ENCODE peak calls at places on chromosomes 4 and X, in five cellular contexts. Q, B, O, H and A are unnamed samples.

GRCh38 chr4:14110407-14110806 is 482.9 kb upstream of the BOD1L1 start:
- DNase-seq in Q (peak), B (no peak), O (peak), H (no peak), A (peak)

GRCh38 chr4:37392540-37393255 is 148.2 kb downstream of the NWD2 start:
- DNase-seq in Q (peak), B (no peak), O (no peak), H (peak), A (peak)

GRCh38 chr4:111854494-111855087 is 290.7 kb upstream of the FAM241A start:
- DNase-seq in Q (peak), B (peak), O (peak), H (peak), A (peak)

GRCh38 chr4:3059090-3059428 is 15.3 kb downstream of the HTT-AS start:
- DNase-seq in Q (no peak), B (no peak), O (no peak), H (no peak), A (no peak)

GRCh38 chrX:34563809-34564208 is 93.3 kb downstream of the TMEM47 start:
- DNase-seq in Q (no peak), B (no peak), O (no peak), H (no peak), A (no peak)

GRCh38 chrX:100768679-100769338 is 36.9 kb upstream of the SYTL4 start:
- DNase-seq in Q (peak), B (peak), O (peak), H (peak), A (peak)

GRCh38 chr4:82452026-82452425 is 21.6 kb downstream of the ENOPH1 start:
- DNase-seq in Q (no peak), B (no peak), O (no peak), H (no peak), A (no peak)

GRCh38 chr4:2791518-2792395 is 1.1 kb upstream of the SH3BP2 start:
- DNase-seq in Q (no peak), B (no peak), O (no peak), H (peak), A (no peak)

GRCh38 chr4:163071308-163071707 is 95.4 kb downstream of the NAF1 start:
- DNase-seq in Q (no peak), B (no peak), O (no peak), H (no peak), A (peak)

GRCh38 chrX:152601848-152602616 is 35.7 kb upstream of the GABRQ start:
- DNase-seq in Q (peak), B (no peak), O (peak), H (no peak), A (no peak)

GRCh38 chr4:6592804-6593563 is 18.0 kb downstream of the MAN2B2 start:
- DNase-seq in Q (no peak), B (no peak), O (no peak), H (no peak), A (no peak)

GRCh38 chr4:87930629-87931028 is 44.9 kb upstream of the SPP1 start:
- DNase-seq in Q (no peak), B (no peak), O (no peak), H (no peak), A (no peak)

GRCh38 chr4:183333983-183334382 is 11.8 kb upstream of the CLDN24 start:
- DNase-seq in Q (no peak), B (no peak), O (no peak), H (no peak), A (no peak)

GRCh38 chr4:102586644-102587021 is 85.5 kb downstream of the NFKB1 start:
- DNase-seq in Q (no peak), B (no peak), O (no peak), H (no peak), A (no peak)

GRCh38 chr4:115356176-115356575 is 242.8 kb upstream of the NDST4 start:
- DNase-seq in Q (no peak), B (peak), O (no peak), H (no peak), A (no peak)

GRCh38 chr4:37675587-37676290 is 10.4 kb downstream of the RELL1 start:
- DNase-seq in Q (no peak), B (no peak), O (no peak), H (peak), A (no peak)

GRCh38 chr4:183171484-183172267 is 72.6 kb downstream of the WWC2 start:
- DNase-seq in Q (no peak), B (no peak), O (no peak), H (no peak), A (no peak)

GRCh38 chr4:125314676-125315570 is at the start of gene FAT4:
- DNase-seq in Q (peak), B (peak), O (peak), H (peak), A (peak)

GRCh38 chr4:125313989-125314602 is 659 bp upstream of the FAT4 start:
- DNase-seq in Q (no peak), B (no peak), O (no peak), H (no peak), A (no peak)

GRCh38 chr4:125316781-125317525 is 2.2 kb downstream of the FAT4 start:
- DNase-seq in Q (peak), B (no peak), O (peak), H (no peak), A (peak)

GRCh38 chr4:125316391-125316780 is 1.6 kb downstream of the FAT4 start:
- DNase-seq in Q (no peak), B (no peak), O (no peak), H (peak), A (peak)

DNA sequence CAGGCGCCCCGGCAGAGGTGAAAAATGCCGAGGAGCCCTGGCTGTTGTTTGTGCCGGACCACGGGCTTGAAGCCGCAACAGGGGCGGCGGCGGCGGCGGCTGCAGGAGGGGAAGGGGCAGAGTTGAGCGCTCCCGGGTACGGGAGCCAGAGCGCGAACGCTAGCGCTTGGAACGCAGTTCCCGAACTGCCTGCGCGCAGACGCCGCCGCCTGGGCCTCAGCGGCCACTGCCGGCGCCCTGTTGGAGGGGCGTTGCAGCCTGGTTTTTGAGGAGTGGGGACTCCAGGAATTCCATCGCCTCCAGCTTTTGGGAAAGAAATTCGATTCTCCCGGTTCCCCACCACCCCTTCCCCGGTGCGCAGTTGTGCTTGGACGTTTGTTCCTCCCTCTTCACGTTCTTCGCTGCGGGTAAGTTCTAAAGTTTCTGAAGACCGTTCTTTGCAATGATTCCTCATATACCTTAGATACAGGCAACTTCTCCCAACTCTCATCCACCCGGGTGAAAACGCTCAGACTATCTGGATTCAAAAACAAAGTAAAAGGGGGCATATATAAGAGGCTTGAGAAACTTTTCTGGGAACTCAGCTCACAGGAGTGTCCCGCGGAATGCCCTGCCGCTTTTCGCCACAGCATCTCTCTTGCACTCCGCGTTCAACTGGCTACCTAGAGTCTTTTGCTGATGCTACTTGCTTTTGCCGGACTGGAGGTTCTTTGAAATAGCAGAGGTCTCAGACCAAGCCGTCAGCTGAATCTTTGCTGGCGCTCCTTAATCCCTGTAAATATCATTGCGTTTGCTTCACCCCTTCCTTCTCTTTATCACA is 1.0 kb downstream of the FAT4 start:
- DNase-seq in Q (peak), B (no peak), O (peak), H (peak), A (peak)
- TF ChIP-seq CTCF in Q (peak), B (peak), O (no peak), H (no peak), A (peak)

GRCh38 chr4:86894465-86894864 is 2.2 kb upstream of the C4orf36 start:
- DNase-seq in Q (no peak), B (no peak), O (peak), H (no peak), A (no peak)

GRCh38 chr4:86892639-86892965 is 380 bp upstream of the C4orf36 start:
- DNase-seq in Q (no peak), B (no peak), O (no peak), H (no peak), A (no peak)

GRCh38 chr4:86895692-86896488 is 3.7 kb upstream of the C4orf36 start:
- DNase-seq in Q (peak), B (peak), O (peak), H (peak), A (peak)

GRCh38 chr4:86893136-86893535 is 914 bp upstream of the C4orf36 start:
- DNase-seq in Q (no peak), B (no peak), O (no peak), H (no peak), A (no peak)

DNA sequence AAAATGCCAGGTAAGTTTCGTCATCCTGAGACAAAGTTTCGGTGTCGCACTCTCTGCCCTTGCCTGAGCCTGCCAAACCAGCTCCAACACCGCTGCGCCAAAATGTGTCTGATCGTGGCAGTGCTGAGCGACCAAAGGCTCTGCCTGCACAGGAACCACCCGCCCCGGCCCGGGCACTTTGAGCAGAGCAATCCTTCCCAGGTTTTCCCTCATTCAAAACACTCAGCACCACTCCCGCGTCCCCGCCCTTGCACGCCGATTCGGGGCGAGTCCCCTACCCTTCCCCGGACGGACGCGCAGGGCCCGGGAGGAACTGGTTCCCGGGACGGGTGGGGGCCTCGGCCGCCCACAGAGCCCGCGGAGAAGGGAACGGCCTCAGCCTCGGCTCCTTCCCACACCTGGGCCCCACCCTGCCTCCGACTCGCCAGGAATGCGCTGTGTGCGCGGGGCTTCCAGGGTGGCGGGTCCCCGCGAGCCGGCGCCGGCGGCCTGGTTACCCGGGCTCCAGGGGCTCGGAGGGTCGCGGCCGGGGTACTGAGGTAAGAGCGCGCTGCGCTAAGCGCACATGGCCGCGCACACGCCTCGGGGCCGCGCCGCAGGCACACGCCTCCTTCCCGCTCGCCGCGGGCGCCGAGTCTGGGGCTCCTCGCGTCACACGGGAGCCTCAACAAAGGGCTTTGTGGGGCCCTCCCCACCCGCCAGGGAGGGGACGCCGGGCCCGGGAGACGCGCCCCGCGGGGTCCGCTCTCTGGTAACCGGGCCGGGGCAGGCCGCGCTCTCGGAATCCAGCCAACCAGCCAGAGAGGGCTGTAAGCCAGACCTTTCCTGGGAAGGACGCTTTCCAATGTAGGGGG is at the start of gene C4orf36:
- DNase-seq in Q (peak), B (no peak), O (peak), H (peak), A (no peak)
- TF ChIP-seq CTCF in Q (no peak), B (no peak), O (no peak), H (no peak), A (no peak)

DNA sequence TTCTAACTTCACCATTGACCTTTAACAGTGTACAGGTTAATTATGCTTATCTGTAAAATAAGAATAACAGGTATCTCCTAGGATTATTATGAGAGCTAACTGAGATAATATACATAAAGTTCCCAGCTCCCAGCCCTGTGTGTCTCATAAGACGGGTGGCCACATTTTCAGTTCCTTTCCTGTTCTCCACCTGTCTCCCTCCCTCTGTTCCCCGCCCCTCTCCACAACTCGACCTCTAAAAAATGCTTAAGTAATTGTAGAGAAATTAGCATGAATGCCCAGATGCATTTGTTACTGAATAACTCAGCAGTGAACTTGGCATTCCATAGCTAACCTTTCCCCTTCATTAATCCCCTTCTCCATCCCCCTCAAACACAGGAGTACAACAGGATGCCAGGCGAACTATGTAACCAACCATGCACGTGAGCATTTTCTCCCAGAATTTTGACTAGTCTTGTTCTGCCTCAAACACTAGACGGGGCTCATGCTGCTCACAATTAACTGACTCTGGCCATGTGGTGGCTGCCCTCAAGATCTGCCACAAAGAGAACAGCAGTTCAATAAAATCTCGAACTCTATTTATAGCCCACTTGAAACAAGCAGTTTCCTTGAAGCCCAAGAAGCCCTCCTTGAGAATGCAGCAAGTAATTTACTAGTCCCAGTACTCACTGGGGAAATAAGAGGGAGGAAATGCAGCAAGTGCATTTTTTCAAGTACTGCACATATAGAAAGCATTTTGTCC is 351.2 kb downstream of the ARHGAP24 start:
- DNase-seq in Q (peak), B (peak), O (peak), H (peak), A (peak)
- TF ChIP-seq CTCF in Q (peak), B (peak), O (no peak), H (peak), A (peak)

GRCh38 chr4:75287738-75288517 is 226.3 kb downstream of the RCHY1 start:
- DNase-seq in Q (no peak), B (no peak), O (no peak), H (no peak), A (no peak)

GRCh38 chr4:75285837-75286236 is 228.4 kb downstream of the RCHY1 start:
- DNase-seq in Q (no peak), B (no peak), O (no peak), H (no peak), A (no peak)

GRCh38 chr4:75289843-75290616 is 224.2 kb downstream of the RCHY1 start:
- DNase-seq in Q (no peak), B (no peak), O (no peak), H (peak), A (no peak)
- TF ChIP-seq CTCF in Q (peak), B (no peak), O (no peak), H (no peak), A (no peak)

GRCh38 chr4:69782651-69783310 is 22.4 kb upstream of the SULT1B1 start:
- DNase-seq in Q (no peak), B (no peak), O (no peak), H (no peak), A (no peak)
- TF ChIP-seq CTCF in Q (no peak), B (no peak), O (no peak), H (no peak), A (no peak)

GRCh38 chr4:85747871-85748491 is 273.0 kb downstream of the ARHGAP24 start:
- DNase-seq in Q (peak), B (peak), O (peak), H (peak), A (peak)

GRCh38 chr4:85741421-85741820 is 266.5 kb downstream of the ARHGAP24 start:
- DNase-seq in Q (no peak), B (no peak), O (no peak), H (no peak), A (no peak)

GRCh38 chr4:85745939-85746338 is 271.0 kb downstream of the ARHGAP24 start:
- DNase-seq in Q (no peak), B (no peak), O (no peak), H (no peak), A (no peak)

GRCh38 chr4:85741921-85742591 is 267.1 kb downstream of the ARHGAP24 start:
- DNase-seq in Q (no peak), B (no peak), O (no peak), H (peak), A (no peak)

GRCh38 chr4:85744950-85745349 is 270.0 kb downstream of the ARHGAP24 start:
- DNase-seq in Q (peak), B (no peak), O (peak), H (no peak), A (no peak)
- TF ChIP-seq CTCF in Q (no peak), B (no peak), O (no peak), H (no peak), A (no peak)

DNA sequence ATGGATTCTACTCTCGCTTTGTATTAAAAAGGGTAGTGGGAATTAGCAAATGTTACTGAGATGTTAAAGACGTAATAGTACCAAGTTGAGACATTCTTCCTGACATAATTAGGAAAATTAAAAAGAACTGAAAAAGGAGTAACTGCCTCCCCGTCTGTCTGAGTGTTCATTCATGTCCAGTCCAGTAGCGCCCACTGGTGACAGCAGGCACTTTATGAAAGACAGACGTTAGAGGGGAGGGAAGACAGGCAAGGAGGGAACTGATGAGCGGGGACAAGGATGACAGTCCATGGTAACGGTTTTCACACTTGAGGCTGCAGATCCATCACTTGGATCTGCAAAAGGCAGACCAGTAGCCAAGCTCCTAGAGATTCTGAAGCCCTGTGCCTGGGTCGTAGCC is 326.7 kb downstream of the STK32B start:
- DNase-seq in Q (no peak), B (no peak), O (no peak), H (no peak), A (peak)
- TF ChIP-seq CTCF in Q (peak), B (peak), O (peak), H (no peak), A (peak)